ENCODE peak calls at places on chromosomes 3 and 15, in eight cellular contexts. S is tibial artery, I is NCI-H510A treated with DMSO at 0.1 percent for 48 hours, E is ovary, B is HTR-8/SVneo, Z is KBM-7, U is GM23248, M is NCI-H2081. Y is an unnamed sample.

GRCh38 chr3:167829057-167829456 is 93.5 kb downstream of the SERPINI1 start:
- DNase-seq in Z (no peak), I (no peak), B (no peak), M (no peak), U (no peak), S (no peak), E (no peak), Y (no peak)

GRCh38 chr3:59611649-59612431 is 562.0 kb upstream of the CFAP20DC start:
- DNase-seq in M (no peak), E (no peak), I (no peak), U (no peak), Z (no peak), S (no peak), B (no peak), Y (no peak)

GRCh38 chr3:84717894-84718293 is 240.9 kb upstream of the CADM2 start:
- DNase-seq in I (no peak), S (no peak), B (no peak), M (no peak), E (no peak), U (no peak), Z (no peak), Y (peak; percentile 9)

GRCh38 chr15:79008666-79009065 is 63.8 kb upstream of the CTSH start:
- DNase-seq in S (no peak), Z (no peak), U (no peak), E (no peak), M (no peak), I (no peak), B (no peak), Y (no peak)

GRCh38 chr3:193313448-193313958 is 65.0 kb downstream of the ATP13A5 start:
- DNase-seq in B (no peak), M (no peak), U (no peak), I (no peak), S (no peak), E (no peak), Z (no peak), Y (no peak)

GRCh38 chr3:184740509-184741258 is 28.8 kb upstream of the MAGEF1 start:
- DNase-seq in S (no peak), E (peak; percentile 5), Z (no peak), I (no peak), B (peak; percentile 62), M (no peak), U (peak; percentile 87), Y (no peak)

GRCh38 chr15:96358006-96358794 is 27.7 kb downstream of the NR2F2 start:
- DNase-seq in B (no peak), I (no peak), M (no peak), U (no peak), Z (no peak), S (no peak), E (no peak), Y (no peak)

GRCh38 chr15:37574985-37575384 is 359.5 kb upstream of the TMCO5A start:
- DNase-seq in M (no peak), Z (no peak), U (no peak), B (peak; percentile 12), S (no peak), I (no peak), E (no peak), Y (no peak)

GRCh38 chr15:31483053-31483923 is 156.7 kb downstream of the KLF13 start:
- DNase-seq in Z (no peak), M (no peak), U (peak; percentile 53), S (no peak), E (no peak), B (no peak), I (no peak), Y (no peak)

GRCh38 chr15:44788748-44789147 is 52.4 kb downstream of the TRIM69 start:
- DNase-seq in I (no peak), Z (no peak), M (no peak), B (no peak), E (no peak), S (no peak), U (peak; percentile 8), Y (no peak)

GRCh38 chr15:43268111-43269105 is 1.7 kb upstream of the TGM5 start:
- DNase-seq in B (peak; percentile 45), Z (peak; percentile 69), I (no peak), E (no peak), S (no peak), M (no peak), U (peak; percentile 49), Y (no peak)

GRCh38 chr3:110533089-110533488 is 538.5 kb upstream of the NECTIN3 start:
- DNase-seq in Z (no peak), M (no peak), E (no peak), B (no peak), U (peak; percentile 48), I (no peak), S (no peak), Y (no peak)

GRCh38 chr3:63774776-63775175 is 44.3 kb upstream of the C3orf49 start:
- DNase-seq in M (no peak), S (no peak), Z (no peak), I (no peak), U (peak; percentile 37), B (no peak), E (no peak), Y (no peak)

GRCh38 chr3:53114412-53115074 is 15.7 kb downstream of the RFT1 start:
- DNase-seq in I (no peak), B (no peak), E (no peak), U (peak; percentile 71), M (no peak), S (no peak), Z (no peak), Y (no peak)

GRCh38 chr3:38150780-38151528 is 12.5 kb downstream of the MYD88 start:
- DNase-seq in I (no peak), M (no peak), E (no peak), S (no peak), U (no peak), Z (no peak), B (no peak), Y (no peak)

GRCh38 chr3:140467104-140467577 is 210.7 kb upstream of the TRIM42 start:
- DNase-seq in I (no peak), Z (no peak), E (no peak), U (peak; percentile 43), M (no peak), S (no peak), B (no peak), Y (peak; percentile 88)

GRCh38 chr15:66718220-66718988 is 16.4 kb downstream of the SMAD6 start:
- DNase-seq in E (no peak), B (no peak), Z (no peak), M (no peak), S (no peak), I (no peak), U (no peak), Y (no peak)

GRCh38 chr15:25346371-25346770 is 92.5 kb downstream of the UBE3A start:
- DNase-seq in M (no peak), E (no peak), B (no peak), S (no peak), Z (no peak), I (no peak), U (no peak), Y (no peak)

GRCh38 chr15:32718822-32719716 is 1.3 kb downstream of the GREM1 start:
- DNase-seq in I (no peak), E (no peak), Z (no peak), U (peak; percentile 75), S (no peak), B (peak; percentile 20), M (no peak), Y (peak; percentile 53)

GRCh38 chr3:88093266-88093665 is 34.2 kb downstream of the ZNF654 start:
- DNase-seq in E (no peak), M (no peak), S (no peak), I (no peak), Z (no peak), U (no peak), B (no peak), Y (no peak)

GRCh38 chr15:38226867-38227266 is 25.8 kb upstream of the SPRED1 start:
- DNase-seq in E (no peak), U (peak; percentile 73), I (no peak), S (no peak), B (peak; percentile 30), M (no peak), Z (no peak), Y (peak; percentile 84)

Y was measured in DMS53.